ENCODE peak calls at places on chromosomes 16 and 17, in eight cellular contexts. R, Q, D, V, W, C, S and N are unnamed samples.

GRCh38 chr16:85521737-85522042 is 91.4 kb upstream of the GSE1 start:
- DNase-seq in R (no peak), Q (no peak), D (no peak), V (no peak), W (no peak), C (peak; percentile 79), S (no peak), N (no peak)

GRCh38 chr16:85935957-85936760 is 37.2 kb downstream of the IRF8 start:
- DNase-seq in R (no peak), Q (no peak), D (peak; percentile 8), V (no peak), W (peak; percentile 34), C (no peak), S (peak; percentile 83), N (no peak)

GRCh38 chr16:84633622-84634021 is 14.7 kb upstream of the KLHL36 start:
- DNase-seq in R (no peak), Q (peak; percentile 74), D (no peak), V (no peak), W (peak; percentile 93), C (no peak), S (no peak), N (no peak)

GRCh38 chr16:77234611-77235010 is 35.4 kb downstream of the SYCE1L start:
- DNase-seq in R (no peak), Q (no peak), D (no peak), V (no peak), W (no peak), C (no peak), S (no peak), N (no peak)

GRCh38 chr16:62194828-62195227 is 158.6 kb upstream of the CDH8 start:
- DNase-seq in R (no peak), Q (no peak), D (no peak), V (no peak), W (no peak), C (no peak), S (no peak), N (no peak)

GRCh38 chr16:86100205-86101134 is 201.5 kb downstream of the IRF8 start:
- DNase-seq in R (peak; percentile 69), Q (no peak), D (no peak), V (no peak), W (no peak), C (peak; percentile 76), S (no peak), N (peak; percentile 43)

GRCh38 chr17:82105882-82106696 is 8.1 kb upstream of the FASN start:
- DNase-seq in R (peak; percentile 94), Q (peak; percentile 90), D (peak; percentile 76), V (peak; percentile 84), W (peak; percentile 74), C (peak; percentile 83), S (peak; percentile 54), N (peak; percentile 90)

GRCh38 chr17:63827801-63828221 is 348 bp upstream of the FTSJ3 start:
- DNase-seq in R (no peak), Q (no peak), D (no peak), V (no peak), W (no peak), C (no peak), S (no peak), N (no peak)

GRCh38 chr17:67577429-67577828 is 140.3 kb upstream of the NOL11 start:
- DNase-seq in R (no peak), Q (no peak), D (no peak), V (no peak), W (no peak), C (no peak), S (no peak), N (no peak)

GRCh38 chr17:59004338-59005111 is 102.2 kb downstream of the TRIM37 start:
- DNase-seq in R (peak; percentile 58), Q (no peak), D (peak; percentile 65), V (peak; percentile 39), W (no peak), C (peak; percentile 76), S (peak; percentile 46), N (peak; percentile 50)

GRCh38 chr17:45270828-45271418 is 9.0 kb upstream of the SPATA32 start:
- DNase-seq in R (no peak), Q (no peak), D (peak; percentile 51), V (no peak), W (peak; percentile 55), C (no peak), S (peak; percentile 40), N (no peak)

GRCh38 chr17:61878984-61879612 is 15.8 kb upstream of the BRIP1 start:
- DNase-seq in R (no peak), Q (no peak), D (no peak), V (no peak), W (no peak), C (no peak), S (no peak), N (no peak)

GRCh38 chr17:69828087-69828486 is 246.9 kb upstream of the KCNJ16 start:
- DNase-seq in R (no peak), Q (no peak), D (no peak), V (no peak), W (peak; percentile 61), C (no peak), S (no peak), N (no peak)

GRCh38 chr17:16938496-16939270 is 33.2 kb downstream of the TNFRSF13B start:
- DNase-seq in R (no peak), Q (no peak), D (peak; percentile 85), V (no peak), W (no peak), C (peak; percentile 4), S (no peak), N (no peak)

GRCh38 chr17:44916781-44917241 is 1.5 kb upstream of the GFAP start:
- DNase-seq in R (no peak), Q (peak; percentile 50), D (no peak), V (no peak), W (no peak), C (peak; percentile 39), S (no peak), N (no peak)

GRCh38 chr17:38657824-38658740 is 16.7 kb downstream of the EPOP start:
- DNase-seq in R (no peak), Q (no peak), D (no peak), V (no peak), W (no peak), C (no peak), S (no peak), N (no peak)

GRCh38 chr16:86609115-86609514 is 30.8 kb downstream of the FOXL1 start:
- DNase-seq in R (no peak), Q (no peak), D (no peak), V (no peak), W (no peak), C (no peak), S (no peak), N (no peak)

GRCh38 chr16:50245417-50246298 is 20.7 kb upstream of the ADCY7 start:
- DNase-seq in R (peak; percentile 16), Q (peak; percentile 77), D (peak; percentile 37), V (peak; percentile 82), W (no peak), C (peak; percentile 75), S (peak; percentile 43), N (peak; percentile 90)

GRCh38 chr16:29226782-29227181 is 179.7 kb downstream of the NPIPB11 start:
- DNase-seq in R (no peak), Q (no peak), D (no peak), V (no peak), W (no peak), C (no peak), S (no peak), N (no peak)

GRCh38 chr16:69399361-69399760 is 13.6 kb upstream of the TERF2 start:
- DNase-seq in R (no peak), Q (no peak), D (no peak), V (no peak), W (no peak), C (no peak), S (no peak), N (no peak)

GRCh38 chr16:69395859-69396186 is 10.0 kb upstream of the TERF2 start:
- DNase-seq in R (no peak), Q (no peak), D (no peak), V (no peak), W (no peak), C (no peak), S (no peak), N (no peak)

GRCh38 chr16:69397821-69398521 is 12.2 kb upstream of the TERF2 start:
- DNase-seq in R (peak; percentile 87), Q (no peak), D (no peak), V (no peak), W (no peak), C (peak; percentile 79), S (no peak), N (peak; percentile 79)

GRCh38 chr16:69393898-69394849 is 8.4 kb upstream of the TERF2 start:
- DNase-seq in R (no peak), Q (no peak), D (no peak), V (no peak), W (no peak), C (no peak), S (no peak), N (no peak)

GRCh38 chr16:69396187-69397061 is 10.6 kb upstream of the TERF2 start:
- DNase-seq in R (peak; percentile 99), Q (no peak), D (peak; percentile 79), V (no peak), W (no peak), C (peak; percentile 95), S (peak; percentile 61), N (peak; percentile 92)
- H3K4me3 ChIP-seq in R (peak overlapping the region; percentile 31), Q (peak overlapping the region; percentile 9), D (no peak overlapping the region), V (no peak overlapping the region), W (peak overlapping the region; percentile 11), C (no peak overlapping the region), S (no peak overlapping the region), N (no peak overlapping the region)

GRCh38 chr17:27085517-27085916 is 208.4 kb upstream of the WSB1 start:
- DNase-seq in R (no peak), Q (no peak), D (no peak), V (no peak), W (no peak), C (no peak), S (no peak), N (no peak)
- H3K9me3 ChIP-seq in R (no peaks in the 10 kb centered on the region), Q (no peaks in the 10 kb centered on the region), D (no peaks in the 10 kb centered on the region), V (peaks cover 8% of the 10 kb centered on the region), W (no peaks in the 10 kb centered on the region), C (no peaks in the 10 kb centered on the region), S (no peaks in the 10 kb centered on the region), N (no peaks in the 10 kb centered on the region)

GRCh38 chr17:75654176-75654575 is 12.8 kb downstream of the RECQL5 start:
- DNase-seq in R (no peak), Q (no peak), D (no peak), V (no peak), W (no peak), C (no peak), S (no peak), N (no peak)

GRCh38 chr17:75649687-75650086 is 16.5 kb downstream of the SMIM5 start:
- DNase-seq in R (no peak), Q (no peak), D (no peak), V (no peak), W (no peak), C (no peak), S (no peak), N (no peak)

GRCh38 chr17:75650874-75651273 is 16.1 kb downstream of the RECQL5 start:
- DNase-seq in R (no peak), Q (no peak), D (no peak), V (peak; percentile 41), W (no peak), C (no peak), S (no peak), N (no peak)

GRCh38 chr17:75652934-75653549 is 13.9 kb downstream of the RECQL5 start:
- DNase-seq in R (peak; percentile 59), Q (no peak), D (peak; percentile 71), V (no peak), W (no peak), C (peak; percentile 67), S (peak; percentile 10), N (peak; percentile 73)

GRCh38 chr17:75652341-75652740 is 14.6 kb downstream of the RECQL5 start:
- DNase-seq in R (no peak), Q (no peak), D (no peak), V (no peak), W (no peak), C (no peak), S (no peak), N (peak; percentile 25)
- H3K4me1 ChIP-seq in R (peaks cover 7% of the 10 kb centered on the region), Q (no peaks in the 10 kb centered on the region), D (no peaks in the 10 kb centered on the region), V (no peaks in the 10 kb centered on the region), W (no peaks in the 10 kb centered on the region), C (no peaks in the 10 kb centered on the region), S (no peaks in the 10 kb centered on the region), N (peaks cover 3% of the 10 kb centered on the region)

GRCh38 chr17:41925991-41926590 is 4.3 kb upstream of the ODAD4 start:
- DNase-seq in R (no peak), Q (no peak), D (no peak), V (peak; percentile 44), W (no peak), C (no peak), S (no peak), N (no peak)
- H3K4me3 ChIP-seq in R (no peak overlapping the region), Q (no peak overlapping the region), D (no peak overlapping the region), V (no peak overlapping the region), W (no peak overlapping the region), C (no peak overlapping the region), S (no peak overlapping the region), N (no peak overlapping the region)